ENCODE peak calls at places on chromosomes 4 and X, in seven cellular contexts. V, C, F, O, E, R and K are unnamed samples.

GRCh38 chr4:47531241-47531953 is 46.3 kb downstream of the ATP10D start:
- DNase-seq in V (peak; percentile 16), C (no peak), F (no peak), O (no peak), E (peak; percentile 19), R (no peak), K (no peak)

GRCh38 chr4:37685726-37686372 is 327 bp downstream of the RELL1 start:
- DNase-seq in V (no peak), C (peak; percentile 21), F (peak; percentile 51), O (no peak), E (peak; percentile 61), R (peak; percentile 72), K (no peak)

GRCh38 chr4:107666134-107666533 is 53.9 kb downstream of the PAPSS1 start:
- DNase-seq in V (peak; percentile 10), C (no peak), F (no peak), O (no peak), E (no peak), R (no peak), K (no peak)

GRCh38 chr4:166594326-166594946 is 639.9 kb downstream of the SPOCK3 start:
- DNase-seq in V (peak; percentile 29), C (peak; percentile 15), F (peak; percentile 44), O (no peak), E (no peak), R (no peak), K (no peak)

GRCh38 chr4:2928242-2929155 is 34.7 kb downstream of the NOP14 start:
- DNase-seq in V (no peak), C (no peak), F (no peak), O (peak; percentile 9), E (no peak), R (no peak), K (peak; percentile 47)

GRCh38 chr4:13261486-13262257 is 222.5 kb downstream of the RAB28 start:
- DNase-seq in V (no peak), C (no peak), F (no peak), O (no peak), E (no peak), R (no peak), K (no peak)

GRCh38 chrX:94178145-94178790 is 504.3 kb downstream of the FAM133A start:
- DNase-seq in V (no peak), C (no peak), F (no peak), O (no peak), E (no peak), R (no peak), K (no peak)

GRCh38 chr4:145098675-145099037 is 545 bp downstream of the ABCE1 start:
- DNase-seq in V (peak; percentile 56), C (peak; percentile 30), F (peak; percentile 61), O (no peak), E (peak; percentile 33), R (no peak), K (peak; percentile 46)

GRCh38 chrX:66889418-66889817 is 250.5 kb upstream of the EDA2R start:
- DNase-seq in V (no peak), C (no peak), F (no peak), O (no peak), E (no peak), R (no peak), K (no peak)

GRCh38 chrX:40107291-40108083 is 9.7 kb upstream of the BCOR start:
- DNase-seq in V (no peak), C (peak; percentile 33), F (peak; percentile 52), O (peak; percentile 40), E (peak; percentile 57), R (peak; percentile 53), K (peak; percentile 87)

GRCh38 chrX:68183612-68184214 is 249.6 kb downstream of the OPHN1 start:
- DNase-seq in V (peak; percentile 27), C (peak; percentile 12), F (no peak), O (no peak), E (no peak), R (no peak), K (no peak)

GRCh38 chrX:47643926-47644325 is 6.4 kb downstream of the ELK1 start:
- DNase-seq in V (no peak), C (no peak), F (no peak), O (no peak), E (no peak), R (peak; percentile 21), K (no peak)

GRCh38 chr4:113884655-113885054 is 94.8 kb downstream of the ARSJ start:
- DNase-seq in V (no peak), C (no peak), F (no peak), O (no peak), E (no peak), R (no peak), K (no peak)

GRCh38 chr4:56374956-56375355 is 12.3 kb downstream of the AASDH start:
- DNase-seq in V (no peak), C (no peak), F (no peak), O (no peak), E (no peak), R (no peak), K (no peak)

GRCh38 chrX:46812445-46812844 is 24.4 kb upstream of the RP2 start:
- DNase-seq in V (peak; percentile 87), C (peak; percentile 21), F (no peak), O (no peak), E (no peak), R (no peak), K (no peak)

DNA sequence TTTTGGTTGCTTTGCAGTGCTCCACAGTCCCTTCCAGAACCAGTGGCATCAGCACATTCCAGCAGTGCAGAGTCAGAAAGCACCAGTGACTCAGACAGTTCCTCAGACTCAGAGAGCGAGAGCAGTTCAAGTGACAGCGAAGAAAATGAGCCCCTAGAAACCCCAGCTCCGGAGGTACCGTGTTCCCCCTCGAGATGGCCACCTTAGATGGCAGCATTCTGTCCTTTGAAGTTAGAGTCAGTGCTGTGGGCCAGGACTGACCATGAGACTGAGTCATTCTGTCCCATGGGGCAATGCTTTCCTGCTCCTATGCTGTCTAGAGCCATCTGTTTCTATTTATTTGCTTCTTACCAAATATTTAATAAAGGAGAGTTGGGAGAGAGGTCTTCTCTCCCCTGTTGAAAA is 112.3 kb downstream of the KLHL8 start:
- DNase-seq in V (no peak), C (peak; percentile 18), F (no peak), O (peak; percentile 46), E (peak; percentile 41), R (no peak), K (peak; percentile 39)
- H3K27ac ChIP-seq in V (no peak overlapping the region), C (peak overlapping the region; percentile 57), F (peak overlapping the region; percentile 65), O (peak overlapping the region; percentile 87), E (peak overlapping the region; percentile 67), R (no peak overlapping the region), K (peak overlapping the region; percentile 84)

GRCh38 chr4:1242506-1243450 is 6.2 kb downstream of the CTBP1 start:
- DNase-seq in V (no peak), C (no peak), F (no peak), O (peak; percentile 12), E (no peak), R (no peak), K (no peak)
- H3K4me1 ChIP-seq in V (peaks cover 25% of the 10 kb centered on the region), C (peaks cover 12% of the 10 kb centered on the region), F (peaks cover 33% of the 10 kb centered on the region), O (peaks cover 44% of the 10 kb centered on the region), E (peaks cover 61% of the 10 kb centered on the region), R (peaks cover 39% of the 10 kb centered on the region), K (peaks cover 17% of the 10 kb centered on the region)

GRCh38 chrX:143994206-143994605 is 110.3 kb downstream of the UBE2NL start:
- DNase-seq in V (no peak), C (no peak), F (no peak), O (no peak), E (no peak), R (no peak), K (no peak)
- TF ChIP-seq POLR2A in V (no peak), C (no peak), F (no peak), O (no peak), E (no peak), R (no peak), K (no peak)

DNA sequence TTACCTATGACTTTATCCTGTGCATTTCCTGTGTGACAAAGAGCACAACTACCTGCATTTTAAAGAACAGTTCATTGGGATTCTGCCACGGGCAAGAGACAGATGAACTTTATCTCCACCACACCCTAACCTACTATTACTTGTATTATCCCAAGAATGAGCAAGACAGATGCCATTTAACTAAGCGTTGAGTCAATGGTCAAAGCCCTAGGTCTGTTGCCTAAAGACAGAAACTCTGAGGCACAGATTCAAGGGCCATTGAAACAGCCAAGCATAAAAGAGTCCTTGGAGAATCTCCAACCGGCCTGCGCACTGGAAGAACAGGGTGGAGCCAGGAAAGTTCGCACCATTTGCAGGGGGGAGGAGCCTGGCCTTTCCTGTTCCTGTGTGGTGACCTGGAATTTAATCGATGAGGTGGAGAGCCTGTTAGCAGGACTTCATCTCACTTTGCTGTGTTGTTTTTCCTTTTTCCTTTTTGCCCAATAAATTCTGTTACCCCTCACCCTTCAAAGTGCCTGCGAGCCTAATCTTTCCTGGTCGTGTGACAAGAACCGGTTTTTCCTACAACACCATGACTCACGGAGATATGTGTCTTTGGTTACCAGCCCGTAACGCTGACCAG is 146.4 kb upstream of the DIAPH2 start:
- DNase-seq in V (no peak), C (no peak), F (no peak), O (no peak), E (no peak), R (no peak), K (no peak)
- H3K27ac ChIP-seq in V (no peak overlapping the region), C (no peak overlapping the region), F (no peak overlapping the region), O (no peak overlapping the region), E (no peak overlapping the region), R (no peak overlapping the region), K (no peak overlapping the region)

GRCh38 chr4:8043596-8043995 is 103.9 kb upstream of the AFAP1 start:
- DNase-seq in V (no peak), C (no peak), F (no peak), O (no peak), E (no peak), R (no peak), K (no peak)
- H3K4me1 ChIP-seq in V (peaks cover 58% of the 10 kb centered on the region), C (no peaks in the 10 kb centered on the region), F (no peaks in the 10 kb centered on the region), O (no peaks in the 10 kb centered on the region), E (no peaks in the 10 kb centered on the region), R (no peaks in the 10 kb centered on the region), K (no peaks in the 10 kb centered on the region)

GRCh38 chrX:65668362-65669310 is 1.2 kb downstream of the MSN start:
- DNase-seq in V (no peak), C (peak; percentile 23), F (peak; percentile 52), O (peak; percentile 69), E (peak; percentile 79), R (peak; percentile 79), K (peak; percentile 60)
- TF ChIP-seq POLR2A in V (no peak), C (no peak), F (no peak), O (peak; percentile 35), E (no peak), R (peak; percentile 35), K (no peak)

GRCh38 chr4:66052426-66052825 is 382.1 kb upstream of the EPHA5 start:
- DNase-seq in V (no peak), C (no peak), F (no peak), O (no peak), E (no peak), R (no peak), K (no peak)

GRCh38 chr4:66045913-66046312 is 375.6 kb upstream of the EPHA5 start:
- DNase-seq in V (no peak), C (no peak), F (no peak), O (no peak), E (no peak), R (no peak), K (no peak)

GRCh38 chr4:66048861-66049260 is 378.6 kb upstream of the EPHA5 start:
- DNase-seq in V (no peak), C (no peak), F (no peak), O (no peak), E (no peak), R (no peak), K (no peak)
- H3K27ac ChIP-seq in V (no peak overlapping the region), C (no peak overlapping the region), F (no peak overlapping the region), O (no peak overlapping the region), E (no peak overlapping the region), R (no peak overlapping the region), K (no peak overlapping the region)